ENCODE peak calls at places on chromosomes 16 and 17, in nine cellular contexts. O is spleen, F is tibial nerve, P is left lung, N is IMR-90, M is ascending aorta, J is cardiac muscle cell, R is ovary, I is heart left ventricle. K is an unnamed sample. For H3K4me1, the result is how much of the 10 kb centered on the place peaks cover.

GRCh38 chr16:67546761-67547422 is 15.4 kb upstream of the CTCF start:
- DNase-seq in J (peak), F (peak), P (peak), R (peak), I (peak), N (peak), O (peak), M (peak), K (peak)

GRCh38 chr17:34606721-34607120 is 27.3 kb downstream of the TMEM132E start:
- DNase-seq in R (no peak), N (no peak), F (no peak), P (no peak), M (no peak), I (no peak), J (no peak), O (no peak), K (no peak)

GRCh38 chr16:11097094-11097781 is 152.9 kb downstream of the CLEC16A start:
- DNase-seq in I (no peak), N (no peak), R (no peak), J (no peak), O (no peak), M (no peak), F (no peak), P (no peak), K (no peak)

GRCh38 chr17:58575511-58575910 is 61.1 kb upstream of the MTMR4 start:
- DNase-seq in F (no peak), M (no peak), O (no peak), J (no peak), P (no peak), N (peak), R (no peak), I (no peak), K (no peak)

GRCh38 chr16:2151188-2152091 is 3.0 kb downstream of the RAB26 start:
- DNase-seq in J (no peak), N (no peak), F (no peak), R (no peak), M (no peak), O (peak), P (no peak), I (no peak), K (peak)

GRCh38 chr17:82917656-82918345 is 78.0 kb upstream of the ZNF750 start:
- DNase-seq in J (peak), I (no peak), R (no peak), O (no peak), N (peak), M (no peak), F (no peak), P (no peak), K (no peak)

GRCh38 chr17:5467416-5467815 is 1.4 kb downstream of the DHX33 start:
- DNase-seq in F (no peak), J (no peak), R (no peak), P (no peak), N (no peak), O (no peak), M (no peak), I (no peak), K (no peak)

GRCh38 chr16:200388-200787 is 20.1 kb downstream of the HBQ1 start:
- DNase-seq in O (no peak), N (peak), P (no peak), R (no peak), F (no peak), J (no peak), M (no peak), I (no peak), K (no peak)

GRCh38 chr16:3945751-3946603 is 65.5 kb upstream of the CREBBP start:
- DNase-seq in O (no peak), F (no peak), N (peak), R (peak), M (peak), I (no peak), J (peak), P (peak), K (no peak)

GRCh38 chr16:57852189-57852588 is 49.9 kb upstream of the KIFC3 start:
- DNase-seq in R (no peak), I (no peak), J (no peak), F (no peak), P (no peak), N (no peak), O (peak), M (no peak), K (no peak)

GRCh38 chr16:82192665-82193064 is 22.6 kb upstream of the MPHOSPH6 start:
- DNase-seq in R (no peak), P (no peak), O (no peak), F (peak), M (no peak), J (no peak), N (peak), I (no peak), K (no peak)

GRCh38 chr17:4004517-4005295 is 40.5 kb upstream of the ATP2A3 start:
- DNase-seq in R (peak), P (no peak), I (peak), F (no peak), J (peak), M (peak), N (no peak), O (peak), K (peak)

GRCh38 chr17:67528751-67529436 is 151.8 kb downstream of the PITPNC1 start:
- DNase-seq in I (peak), N (peak), P (peak), F (peak), M (peak), R (peak), J (peak), O (peak), K (peak)

GRCh38 chr16:88430524-88431446 is 22.3 kb upstream of the ZFPM1 start:
- DNase-seq in P (no peak), I (no peak), M (no peak), R (no peak), F (no peak), J (no peak), N (no peak), O (peak), K (no peak)

GRCh38 chr17:2271985-2272702 is 31.4 kb downstream of the SMG6 start:
- DNase-seq in P (no peak), R (no peak), O (no peak), N (no peak), M (no peak), I (no peak), F (no peak), J (no peak), K (no peak)

GRCh38 chr17:50426472-50426782 is 409 bp downstream of the ACSF2 start:
- DNase-seq in N (no peak), R (no peak), M (no peak), O (no peak), P (no peak), F (no peak), I (no peak), J (no peak), K (no peak)

GRCh38 chr17:50428831-50429424 is 2.9 kb downstream of the ACSF2 start:
- DNase-seq in I (no peak), N (no peak), F (no peak), P (no peak), J (no peak), M (no peak), O (no peak), R (no peak), K (no peak)

GRCh38 chr17:50425001-50425681 is 877 bp upstream of the ACSF2 start:
- DNase-seq in M (no peak), P (peak), R (no peak), N (no peak), I (no peak), O (no peak), J (no peak), F (no peak), K (no peak)

GRCh38 chr17:50425682-50426471 is at the start of gene ACSF2:
- DNase-seq in M (peak), N (peak), I (peak), R (peak), O (peak), F (peak), P (peak), J (peak), K (peak)

DNA sequence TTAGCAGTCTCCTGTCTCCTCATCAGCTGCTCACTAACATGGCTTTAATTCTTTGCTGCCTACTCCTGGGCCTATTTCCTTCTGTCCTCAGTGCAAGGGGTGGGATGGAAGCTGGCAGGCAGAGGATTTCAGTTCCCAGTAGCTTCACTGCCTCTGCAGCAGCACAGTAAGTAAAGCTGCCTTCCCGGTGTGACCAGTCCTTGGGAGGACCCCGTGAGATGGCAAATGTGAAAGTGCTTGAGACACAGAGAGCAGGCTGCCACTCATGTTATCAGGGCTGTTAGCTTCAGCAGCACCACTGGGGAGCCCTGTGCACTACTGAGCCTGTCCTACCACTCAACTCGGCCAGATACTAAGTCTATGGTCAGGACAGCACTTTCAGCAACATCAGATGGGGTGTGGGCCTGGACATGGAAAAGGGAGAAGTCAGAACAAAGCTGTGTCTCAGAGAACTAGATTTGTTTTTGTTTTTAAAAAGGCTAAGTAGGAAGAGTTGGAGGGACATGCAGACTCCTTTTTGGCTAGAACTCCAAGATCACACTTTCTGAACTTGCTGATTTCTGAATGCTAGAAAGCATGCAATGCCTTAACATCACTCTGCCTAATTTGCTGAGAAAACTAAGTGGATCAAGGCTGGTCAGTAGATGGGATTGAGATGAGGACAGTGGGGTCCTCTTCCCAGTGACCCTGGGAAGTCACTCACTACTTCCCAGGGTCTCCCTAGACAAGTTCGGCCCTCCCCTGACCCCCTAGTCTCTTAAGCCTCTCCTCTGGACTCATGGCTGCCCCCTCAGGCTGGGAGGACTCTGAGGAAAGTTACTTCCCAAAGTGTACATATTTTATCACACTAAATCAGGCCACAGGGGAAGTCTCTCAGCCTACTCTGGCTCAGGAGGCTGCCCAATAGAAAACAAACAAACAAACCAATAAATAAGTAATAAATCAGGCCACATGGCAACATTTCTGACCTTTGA is 1.1 kb downstream of the ACSF2 start:
- DNase-seq in O (no peak), P (peak), N (peak), F (no peak), I (no peak), M (no peak), R (peak), J (peak), K (no peak)
- TF ChIP-seq CTCF in O (no peak), P (no peak), N (peak), F (no peak), I (no peak), M (peak), R (no peak), J (peak), K (no peak)

GRCh38 chr17:17820457-17821158 is 16.2 kb downstream of the SREBF1 start:
- DNase-seq in M (no peak), O (no peak), R (no peak), N (no peak), F (no peak), I (no peak), P (no peak), J (no peak), K (peak)
- H3K4me3 ChIP-seq in M (no peak), O (no peak), R (no peak), N (no peak), F (no peak), I (no peak), P (no peak), J (no peak), K (no peak)

GRCh38 chr17:45172232-45172540 is 10.5 kb downstream of the HEXIM2 start:
- DNase-seq in M (no peak), P (no peak), F (no peak), J (no peak), N (no peak), I (no peak), R (no peak), O (no peak), K (no peak)
- H3K4me1 ChIP-seq in M (under half), P (under half), F (under half), J (under half), N (under half), I (under half), R (under half), O (under half), K (under half)

GRCh38 chr17:10843806-10844205 is 5.9 kb upstream of the PIRT start:
- DNase-seq in J (peak), F (no peak), M (no peak), R (peak), N (no peak), P (no peak), I (peak), O (no peak), K (no peak)

GRCh38 chr17:10844667-10845387 is 6.9 kb upstream of the PIRT start:
- DNase-seq in R (peak), J (peak), N (peak), O (peak), I (peak), M (peak), F (peak), P (peak), K (peak)

GRCh38 chr17:10842658-10843057 is 4.8 kb upstream of the PIRT start:
- DNase-seq in N (no peak), O (no peak), M (no peak), J (no peak), P (no peak), F (no peak), R (no peak), I (no peak), K (no peak)

DNA sequence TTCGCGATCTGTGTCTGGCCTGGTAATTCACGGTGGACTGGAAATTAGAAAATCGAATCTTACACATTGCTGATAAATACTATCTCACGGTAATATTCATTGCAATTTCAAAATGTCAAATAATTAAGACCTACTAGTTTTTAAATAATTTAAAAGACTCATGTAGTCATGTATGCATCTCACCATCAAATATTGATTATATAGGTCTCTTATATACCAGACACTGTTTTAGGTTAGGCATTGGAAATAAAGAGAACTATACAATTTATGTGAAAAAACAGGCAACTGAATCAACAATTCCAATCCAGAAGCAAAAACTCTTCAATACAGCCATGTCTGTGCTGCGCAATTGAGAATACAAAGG is 7.5 kb upstream of the PIRT start:
- DNase-seq in I (no peak), O (no peak), N (no peak), F (no peak), J (no peak), R (no peak), M (no peak), P (no peak), K (no peak)
- TF ChIP-seq CTCF in I (no peak), O (no peak), N (no peak), F (no peak), J (no peak), R (no peak), M (no peak), P (no peak), K (no peak)

K was measured in pancreas.